ENCODE peak calls at places on chromosome 4, in eight cellular contexts. Y is A673, D is body of pancreas, A is gastrocnemius medialis, B is sigmoid colon, H is fibroblast of lung, I is tibial artery, J is esophagus squamous epithelium. O is an unnamed sample.

GRCh38 chr4:3865986-3866812 is 100.0 kb downstream of the ADRA2C start:
- DNase-seq in J (no peak), A (no peak), H (no peak), Y (no peak), D (no peak), I (peak), B (peak), O (no peak)

GRCh38 chr4:124178449-124179021 is 534.0 kb downstream of the ANKRD50 start:
- DNase-seq in H (peak), B (no peak), A (no peak), D (no peak), I (peak), Y (no peak), J (no peak), O (no peak)

GRCh38 chr4:169080970-169081369 is 70.9 kb upstream of the CBR4 start:
- DNase-seq in J (no peak), D (no peak), A (peak), B (peak), Y (peak), H (peak), I (no peak), O (no peak)

GRCh38 chr4:21992330-21992729 is 43.8 kb upstream of the KCNIP4 start:
- DNase-seq in D (no peak), I (no peak), B (no peak), H (peak), J (no peak), A (no peak), Y (no peak), O (no peak)

GRCh38 chr4:121070274-121070673 is 2.1 kb downstream of the NDNF start:
- DNase-seq in Y (peak), J (no peak), A (no peak), H (no peak), B (peak), D (no peak), I (no peak), O (peak)

GRCh38 chr4:14987054-14987453 is 15.2 kb upstream of the CPEB2 start:
- DNase-seq in Y (no peak), J (no peak), H (no peak), D (no peak), I (no peak), A (no peak), B (no peak), O (no peak)

GRCh38 chr4:150305995-150306394 is 227.8 kb downstream of the DCLK2 start:
- DNase-seq in D (no peak), J (no peak), H (peak), B (no peak), A (no peak), I (no peak), Y (peak), O (no peak)

GRCh38 chr4:137892134-137892533 is 350.0 kb downstream of the SLC7A11 start:
- DNase-seq in D (no peak), J (no peak), B (no peak), I (no peak), Y (no peak), H (peak), A (no peak), O (no peak)

GRCh38 chr4:99722662-99723061 is 65.0 kb upstream of the C4orf54 start:
- DNase-seq in Y (no peak), A (no peak), D (no peak), B (no peak), H (no peak), I (no peak), J (no peak), O (no peak)

GRCh38 chr4:96407651-96408342 is 567.9 kb downstream of the PDHA2 start:
- DNase-seq in J (no peak), H (peak), A (no peak), I (no peak), Y (peak), D (no peak), B (no peak), O (no peak)

GRCh38 chr4:125719987-125720386 is 405.2 kb downstream of the FAT4 start:
- DNase-seq in I (no peak), H (peak), Y (no peak), D (no peak), A (no peak), B (no peak), J (no peak), O (no peak)

GRCh38 chr4:163565228-163566040 is 70.9 kb downstream of the TMA16 start:
- DNase-seq in H (no peak), B (no peak), D (no peak), A (no peak), J (no peak), I (no peak), Y (peak), O (no peak)

GRCh38 chr4:113406723-113407016 is 354.9 kb downstream of the CAMK2D start:
- DNase-seq in J (no peak), Y (no peak), A (peak), I (no peak), H (no peak), B (no peak), D (no peak), O (no peak)
- H3K27ac ChIP-seq in J (no peak), Y (no peak), A (peak), I (no peak), H (no peak), B (no peak), D (no peak), O (no peak)

GRCh38 chr4:148447672-148448071 is 5.5 kb upstream of the NR3C2 start:
- DNase-seq in B (no peak), A (no peak), J (no peak), I (no peak), Y (peak), H (no peak), D (peak), O (no peak)

GRCh38 chr4:148445071-148445902 is 3.1 kb upstream of the NR3C2 start:
- DNase-seq in Y (peak), I (peak), H (peak), D (peak), J (peak), B (peak), A (peak), O (peak)

GRCh38 chr4:148444296-148445070 is 2.3 kb upstream of the NR3C2 start:
- DNase-seq in A (peak), B (peak), H (peak), I (peak), J (no peak), Y (peak), D (peak), O (peak)

GRCh38 chr4:148443550-148444295 is 1.5 kb upstream of the NR3C2 start:
- DNase-seq in A (peak), J (no peak), D (peak), I (peak), B (peak), H (peak), Y (peak), O (no peak)

DNA sequence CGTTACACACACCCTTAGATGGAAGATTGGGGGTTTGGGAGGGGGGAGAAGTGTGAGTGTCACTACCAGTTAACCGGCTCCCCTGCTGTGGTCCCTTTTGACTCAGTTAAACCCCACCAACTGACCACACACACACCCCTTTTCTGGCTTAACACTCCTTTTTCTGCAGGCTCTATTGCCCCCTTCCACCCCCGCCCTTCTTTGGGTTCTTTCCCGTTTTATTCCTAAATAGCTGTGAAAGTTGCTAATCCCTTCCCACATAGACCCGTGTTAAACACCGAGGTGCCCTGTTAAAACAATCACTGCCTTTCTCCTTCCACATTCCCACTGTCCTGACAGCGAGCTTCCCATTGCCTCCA is 3.7 kb upstream of the NR3C2 start:
- DNase-seq in B (no peak), J (no peak), D (no peak), H (no peak), A (no peak), I (no peak), Y (peak), O (no peak)
- H3K27ac ChIP-seq in B (peak), J (peak), D (peak), H (peak), A (peak), I (peak), Y (no peak), O (no peak)

GRCh38 chr4:143184503-143185252 is at the start of gene USP38:
- DNase-seq in J (peak), H (peak), I (peak), B (peak), Y (peak), A (peak), D (peak), O (peak)

GRCh38 chr4:143186202-143186601 is 1.5 kb downstream of the USP38 start:
- DNase-seq in D (no peak), A (peak), I (no peak), H (peak), B (no peak), Y (no peak), J (no peak), O (no peak)

GRCh38 chr4:143183513-143184216 is 1.1 kb upstream of the USP38 start:
- DNase-seq in I (no peak), B (no peak), D (no peak), A (no peak), H (no peak), Y (no peak), J (no peak), O (no peak)

GRCh38 chr4:143185253-143186107 is 763 bp downstream of the USP38 start:
- DNase-seq in H (peak), B (peak), Y (no peak), A (peak), D (no peak), J (no peak), I (no peak), O (peak)

DNA sequence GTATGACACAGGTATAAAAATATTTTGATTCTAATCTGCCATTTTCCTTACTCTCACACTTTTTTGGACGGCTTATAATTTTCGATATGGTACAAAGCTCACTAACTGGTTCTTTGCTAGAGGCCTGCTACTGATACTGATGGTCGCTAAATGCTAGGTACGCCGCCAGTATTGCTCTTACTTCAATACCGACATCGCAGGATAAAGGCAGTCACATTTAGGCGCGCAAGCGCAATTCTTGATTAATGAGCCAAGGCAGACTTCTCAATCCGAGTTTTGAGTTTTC is 557 bp upstream of the USP38 start:
- DNase-seq in B (no peak), Y (no peak), A (no peak), D (no peak), I (no peak), J (no peak), H (no peak), O (peak)
- H3K27ac ChIP-seq in B (peak), Y (peak), A (peak), D (peak), I (peak), J (peak), H (peak), O (peak)

GRCh38 chr4:48979897-48980579 is 6.0 kb upstream of the CWH43 start:
- DNase-seq in I (no peak), Y (no peak), H (no peak), A (no peak), D (no peak), J (no peak), B (no peak), O (no peak)
- H3K27ac ChIP-seq in I (no peak), Y (no peak), H (no peak), A (no peak), D (no peak), J (no peak), B (no peak), O (no peak)

GRCh38 chr4:73429118-73429517 is 6.9 kb upstream of the AFP start:
- DNase-seq in I (no peak), J (no peak), B (no peak), Y (no peak), D (no peak), H (no peak), A (no peak), O (no peak)

GRCh38 chr4:73431813-73432168 is 4.2 kb upstream of the AFP start:
- DNase-seq in J (no peak), D (no peak), A (no peak), H (no peak), Y (no peak), B (no peak), I (no peak), O (no peak)

GRCh38 chr4:73433140-73433539 is 2.9 kb upstream of the AFP start:
- DNase-seq in D (no peak), A (no peak), Y (no peak), B (no peak), J (no peak), H (no peak), I (no peak), O (no peak)

GRCh38 chr4:73432169-73433000 is 3.6 kb upstream of the AFP start:
- DNase-seq in I (no peak), B (no peak), D (no peak), J (no peak), Y (no peak), A (no peak), H (no peak), O (no peak)

DNA sequence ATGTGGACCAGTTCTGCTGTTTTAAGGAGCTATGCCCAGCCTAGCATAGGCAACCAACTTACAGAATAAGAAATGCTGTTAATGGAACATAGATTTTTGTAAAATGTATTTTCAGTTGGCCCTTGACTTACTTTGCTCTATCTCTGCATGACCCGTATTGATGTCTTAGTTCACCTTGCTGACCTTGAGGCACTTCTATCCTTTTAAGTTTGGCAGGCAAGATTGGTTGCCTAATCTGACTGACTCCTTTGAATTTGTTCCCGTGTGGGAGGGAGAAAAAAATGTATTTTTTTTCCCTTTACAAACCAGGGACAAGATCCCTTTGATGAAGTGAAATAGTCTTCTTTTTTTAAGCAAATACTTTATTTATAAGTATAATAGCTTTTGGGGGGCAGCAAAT is 5.8 kb upstream of the AFP start:
- DNase-seq in B (no peak), J (no peak), A (no peak), H (no peak), I (no peak), Y (no peak), D (no peak), O (no peak)
- H3K27ac ChIP-seq in B (no peak), J (no peak), A (no peak), H (no peak), I (no peak), Y (no peak), D (no peak), O (no peak)

GRCh38 chr4:167380964-167381363 is 146.7 kb upstream of the SPOCK3 start:
- DNase-seq in J (no peak), I (no peak), B (no peak), H (no peak), Y (no peak), A (no peak), D (no peak), O (no peak)

GRCh38 chr4:167379433-167379832 is 145.1 kb upstream of the SPOCK3 start:
- DNase-seq in A (no peak), J (no peak), H (no peak), I (no peak), D (no peak), B (no peak), Y (no peak), O (no peak)
- H3K27ac ChIP-seq in A (no peak), J (no peak), H (no peak), I (no peak), D (no peak), B (no peak), Y (no peak), O (no peak)

GRCh38 chr4:151315212-151315886 is 10.1 kb downstream of the SH3D19 start:
- DNase-seq in H (peak), Y (no peak), A (no peak), I (no peak), D (no peak), J (no peak), B (no peak), O (no peak)

GRCh38 chr4:151318310-151319006 is 6.9 kb downstream of the SH3D19 start:
- DNase-seq in A (no peak), Y (no peak), D (no peak), B (no peak), H (no peak), I (no peak), J (no peak), O (no peak)

GRCh38 chr4:151313306-151314028 is 11.9 kb downstream of the SH3D19 start:
- DNase-seq in I (no peak), A (no peak), D (no peak), Y (no peak), H (no peak), B (no peak), J (no peak), O (no peak)

GRCh38 chr4:151316645-151317044 is 8.8 kb downstream of the SH3D19 start:
- DNase-seq in A (no peak), J (no peak), H (no peak), B (no peak), I (no peak), D (no peak), Y (no peak), O (no peak)

DNA sequence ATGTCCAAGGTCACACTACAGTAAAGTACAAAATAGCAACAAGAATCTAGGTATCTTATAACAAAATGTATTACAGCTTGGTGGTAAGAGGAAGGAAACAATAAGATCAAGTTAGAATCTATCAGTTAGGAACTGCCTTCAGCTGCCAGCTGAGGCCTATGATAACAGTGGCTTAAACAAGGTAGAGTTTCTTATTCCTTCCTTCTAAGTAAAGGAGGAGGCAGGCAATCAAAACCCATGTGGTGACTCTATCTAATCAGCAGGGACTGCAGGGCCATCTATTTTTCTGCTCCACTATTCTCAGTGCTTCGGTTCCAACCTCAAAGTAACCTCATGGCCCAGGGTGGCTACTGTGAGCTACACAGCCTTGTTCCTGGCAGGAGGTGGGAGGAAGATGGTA is 10.9 kb downstream of the SH3D19 start:
- DNase-seq in H (no peak), D (no peak), J (no peak), Y (no peak), B (no peak), A (no peak), I (no peak), O (no peak)
- H3K27ac ChIP-seq in H (no peak), D (peak), J (no peak), Y (no peak), B (peak), A (peak), I (peak), O (no peak)